ENCODE peak calls at places on chromosome 9, in eight cellular contexts. One of them, this sample, is unnamed.

GRCh38 chr9:105369911-105370310 is 77.9 kb upstream of the FSD1L start:
- DNase-seq in BE2C: no peak
- DNase-seq in body of pancreas: no peak
- DNase-seq in aorta: no peak
- DNase-seq in choroid plexus epithelial cell: no peak
- DNase-seq in A549: no peak
- DNase-seq in CD8-positive, alpha-beta T cell: no peak
- DNase-seq in bronchial epithelial cell: no peak
- DNase-seq in this sample: no peak

GRCh38 chr9:12819436-12820185 is 44.8 kb downstream of the LURAP1L start:
- DNase-seq in BE2C: peak
- DNase-seq in body of pancreas: no peak
- DNase-seq in aorta: no peak
- DNase-seq in choroid plexus epithelial cell: peak
- DNase-seq in A549: peak
- DNase-seq in CD8-positive, alpha-beta T cell: no peak
- DNase-seq in bronchial epithelial cell: no peak
- DNase-seq in this sample: peak

GRCh38 chr9:137194909-137195308 is 5.6 kb downstream of the TPRN start:
- DNase-seq in BE2C: no peak
- DNase-seq in body of pancreas: peak
- DNase-seq in aorta: no peak
- DNase-seq in choroid plexus epithelial cell: no peak
- DNase-seq in A549: no peak
- DNase-seq in CD8-positive, alpha-beta T cell: no peak
- DNase-seq in bronchial epithelial cell: peak
- DNase-seq in this sample: no peak

GRCh38 chr9:14303526-14303925 is 10.4 kb downstream of the NFIB start:
- DNase-seq in BE2C: no peak
- DNase-seq in body of pancreas: no peak
- DNase-seq in aorta: no peak
- DNase-seq in choroid plexus epithelial cell: no peak
- DNase-seq in A549: no peak
- DNase-seq in CD8-positive, alpha-beta T cell: no peak
- DNase-seq in bronchial epithelial cell: no peak
- DNase-seq in this sample: no peak

GRCh38 chr9:28301281-28301680 is 728.0 kb upstream of the C9orf72 start:
- DNase-seq in BE2C: no peak
- DNase-seq in body of pancreas: no peak
- DNase-seq in aorta: no peak
- DNase-seq in choroid plexus epithelial cell: no peak
- DNase-seq in A549: no peak
- DNase-seq in CD8-positive, alpha-beta T cell: no peak
- DNase-seq in bronchial epithelial cell: peak
- DNase-seq in this sample: no peak

GRCh38 chr9:78131969-78132687 is 100.5 kb upstream of the GNAQ start:
- DNase-seq in BE2C: no peak
- DNase-seq in body of pancreas: no peak
- DNase-seq in aorta: no peak
- DNase-seq in choroid plexus epithelial cell: peak
- DNase-seq in A549: no peak
- DNase-seq in CD8-positive, alpha-beta T cell: no peak
- DNase-seq in bronchial epithelial cell: peak
- DNase-seq in this sample: no peak

GRCh38 chr9:4298255-4299005 is 1.4 kb downstream of the GLIS3 start:
- DNase-seq in BE2C: no peak
- DNase-seq in body of pancreas: peak
- DNase-seq in aorta: peak
- DNase-seq in choroid plexus epithelial cell: peak
- DNase-seq in A549: peak
- DNase-seq in CD8-positive, alpha-beta T cell: peak
- DNase-seq in bronchial epithelial cell: peak
- DNase-seq in this sample: peak

GRCh38 chr9:13427587-13427986 is 148.1 kb upstream of the MPDZ start:
- DNase-seq in BE2C: peak
- DNase-seq in body of pancreas: peak
- DNase-seq in aorta: no peak
- DNase-seq in choroid plexus epithelial cell: peak
- DNase-seq in A549: peak
- DNase-seq in CD8-positive, alpha-beta T cell: no peak
- DNase-seq in bronchial epithelial cell: peak
- DNase-seq in this sample: peak

GRCh38 chr9:36163840-36164175 is 5.4 kb upstream of the CCIN start:
- DNase-seq in BE2C: no peak
- DNase-seq in body of pancreas: no peak
- DNase-seq in aorta: no peak
- DNase-seq in choroid plexus epithelial cell: peak
- DNase-seq in A549: peak
- DNase-seq in CD8-positive, alpha-beta T cell: no peak
- DNase-seq in bronchial epithelial cell: peak
- DNase-seq in this sample: no peak

GRCh38 chr9:119092125-119092524 is 277.1 kb downstream of the BRINP1 start:
- DNase-seq in BE2C: no peak
- DNase-seq in body of pancreas: no peak
- DNase-seq in aorta: no peak
- DNase-seq in choroid plexus epithelial cell: no peak
- DNase-seq in A549: no peak
- DNase-seq in CD8-positive, alpha-beta T cell: no peak
- DNase-seq in bronchial epithelial cell: no peak
- DNase-seq in this sample: no peak

GRCh38 chr9:131954299-131954698 is 125.4 kb downstream of the MED27 start:
- DNase-seq in BE2C: no peak
- DNase-seq in body of pancreas: no peak
- DNase-seq in aorta: no peak
- DNase-seq in choroid plexus epithelial cell: peak
- DNase-seq in A549: peak
- DNase-seq in CD8-positive, alpha-beta T cell: no peak
- DNase-seq in bronchial epithelial cell: peak
- DNase-seq in this sample: peak

GRCh38 chr9:133516256-133516960 is 8.4 kb downstream of the MYMK start:
- DNase-seq in BE2C: no peak
- DNase-seq in body of pancreas: no peak
- DNase-seq in aorta: no peak
- DNase-seq in choroid plexus epithelial cell: no peak
- DNase-seq in A549: no peak
- DNase-seq in CD8-positive, alpha-beta T cell: no peak
- DNase-seq in bronchial epithelial cell: no peak
- DNase-seq in this sample: no peak

GRCh38 chr9:2260401-2261306 is 245.5 kb downstream of the SMARCA2 start:
- DNase-seq in BE2C: peak
- DNase-seq in body of pancreas: peak
- DNase-seq in aorta: no peak
- DNase-seq in choroid plexus epithelial cell: peak
- DNase-seq in A549: peak
- DNase-seq in CD8-positive, alpha-beta T cell: no peak
- DNase-seq in bronchial epithelial cell: peak
- DNase-seq in this sample: no peak

GRCh38 chr9:74921732-74922131 is 31.0 kb downstream of the C9orf40 start:
- DNase-seq in BE2C: no peak
- DNase-seq in body of pancreas: no peak
- DNase-seq in aorta: no peak
- DNase-seq in choroid plexus epithelial cell: no peak
- DNase-seq in A549: no peak
- DNase-seq in CD8-positive, alpha-beta T cell: no peak
- DNase-seq in bronchial epithelial cell: no peak
- DNase-seq in this sample: no peak

GRCh38 chr9:115694014-115694413 is 459.6 kb upstream of the PAPPA start:
- DNase-seq in BE2C: no peak
- DNase-seq in body of pancreas: peak
- DNase-seq in aorta: no peak
- DNase-seq in choroid plexus epithelial cell: peak
- DNase-seq in A549: peak
- DNase-seq in CD8-positive, alpha-beta T cell: no peak
- DNase-seq in bronchial epithelial cell: peak
- DNase-seq in this sample: peak

GRCh38 chr9:124333180-124333579 is 75.4 kb downstream of the NEK6 start:
- DNase-seq in BE2C: no peak
- DNase-seq in body of pancreas: no peak
- DNase-seq in aorta: no peak
- DNase-seq in choroid plexus epithelial cell: no peak
- DNase-seq in A549: no peak
- DNase-seq in CD8-positive, alpha-beta T cell: no peak
- DNase-seq in bronchial epithelial cell: no peak
- DNase-seq in this sample: no peak

GRCh38 chr9:86275962-86276361 is 6.4 kb downstream of the ISCA1 start:
- DNase-seq in BE2C: no peak
- DNase-seq in body of pancreas: no peak
- DNase-seq in aorta: no peak
- DNase-seq in choroid plexus epithelial cell: peak
- DNase-seq in A549: peak
- DNase-seq in CD8-positive, alpha-beta T cell: no peak
- DNase-seq in bronchial epithelial cell: no peak
- DNase-seq in this sample: no peak

GRCh38 chr9:81648891-81649290 is 40.5 kb downstream of the TLE1 start:
- DNase-seq in BE2C: no peak
- DNase-seq in body of pancreas: no peak
- DNase-seq in aorta: no peak
- DNase-seq in choroid plexus epithelial cell: no peak
- DNase-seq in A549: no peak
- DNase-seq in CD8-positive, alpha-beta T cell: no peak
- DNase-seq in bronchial epithelial cell: no peak
- DNase-seq in this sample: no peak
- H3K4me3 ChIP-seq in BE2C: no peak
- H3K4me3 ChIP-seq in body of pancreas: no peak
- H3K4me3 ChIP-seq in aorta: no peak
- H3K4me3 ChIP-seq in choroid plexus epithelial cell: no peak
- H3K4me3 ChIP-seq in A549: no peak
- H3K4me3 ChIP-seq in CD8-positive, alpha-beta T cell: no peak
- H3K4me3 ChIP-seq in bronchial epithelial cell: no peak
- H3K4me3 ChIP-seq in this sample: no peak

GRCh38 chr9:72911247-72911775 is 41.5 kb downstream of the ALDH1A1 start:
- DNase-seq in BE2C: no peak
- DNase-seq in body of pancreas: no peak
- DNase-seq in aorta: no peak
- DNase-seq in choroid plexus epithelial cell: no peak
- DNase-seq in A549: no peak
- DNase-seq in CD8-positive, alpha-beta T cell: no peak
- DNase-seq in bronchial epithelial cell: no peak
- DNase-seq in this sample: no peak

GRCh38 chr9:72913382-72914009 is 39.4 kb downstream of the ALDH1A1 start:
- DNase-seq in BE2C: no peak
- DNase-seq in body of pancreas: no peak
- DNase-seq in aorta: no peak
- DNase-seq in choroid plexus epithelial cell: no peak
- DNase-seq in A549: no peak
- DNase-seq in CD8-positive, alpha-beta T cell: no peak
- DNase-seq in bronchial epithelial cell: no peak
- DNase-seq in this sample: no peak

GRCh38 chr9:72914750-72915149 is 38.1 kb downstream of the ALDH1A1 start:
- DNase-seq in BE2C: no peak
- DNase-seq in body of pancreas: no peak
- DNase-seq in aorta: no peak
- DNase-seq in choroid plexus epithelial cell: no peak
- DNase-seq in A549: no peak
- DNase-seq in CD8-positive, alpha-beta T cell: no peak
- DNase-seq in bronchial epithelial cell: no peak
- DNase-seq in this sample: no peak

GRCh38 chr9:72911816-72912215 is 41.0 kb downstream of the ALDH1A1 start:
- DNase-seq in BE2C: no peak
- DNase-seq in body of pancreas: no peak
- DNase-seq in aorta: no peak
- DNase-seq in choroid plexus epithelial cell: no peak
- DNase-seq in A549: peak
- DNase-seq in CD8-positive, alpha-beta T cell: no peak
- DNase-seq in bronchial epithelial cell: no peak
- DNase-seq in this sample: no peak

DNA sequence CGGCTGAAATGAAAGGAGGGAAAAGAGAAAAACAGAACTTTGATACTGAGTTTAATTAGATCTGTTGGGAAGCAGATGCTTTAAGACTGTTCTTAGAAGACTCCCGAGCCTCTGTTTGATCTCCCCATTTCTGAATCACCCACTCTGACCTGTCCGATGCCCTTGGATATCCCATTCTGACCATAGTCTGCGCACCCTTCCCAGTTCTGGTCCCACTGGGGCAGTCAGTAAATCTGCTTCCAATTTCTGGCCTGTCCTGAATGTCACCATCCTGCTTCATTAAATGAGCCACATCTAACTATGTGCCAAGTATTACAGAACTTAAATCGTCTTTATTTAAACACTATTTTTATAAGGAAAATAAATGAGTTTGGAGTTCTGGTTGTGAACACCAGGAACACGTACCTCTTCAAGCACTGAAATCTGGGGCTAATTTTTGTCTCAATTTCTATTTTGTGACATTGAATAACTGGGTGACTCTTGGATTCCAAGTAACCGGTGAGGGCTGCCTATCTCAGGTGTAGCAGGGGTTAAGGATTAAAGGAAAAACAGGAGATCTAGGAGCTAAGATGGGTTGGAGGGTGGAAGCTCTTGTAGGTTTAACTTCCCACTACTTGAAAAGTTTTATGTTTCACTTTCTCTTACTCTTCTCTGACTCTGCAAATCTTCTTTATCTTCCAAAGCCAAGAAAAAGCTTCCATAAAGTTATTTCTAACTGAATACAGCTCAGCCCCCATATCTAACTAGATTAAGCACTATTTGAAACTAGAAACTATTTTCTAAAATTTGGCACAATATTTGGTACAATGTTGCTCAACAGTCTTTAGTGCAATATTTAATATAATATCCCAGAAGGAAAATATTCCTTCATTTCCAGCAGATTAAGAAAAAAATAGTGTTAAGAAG is 40.1 kb downstream of the ALDH1A1 start:
- DNase-seq in BE2C: no peak
- DNase-seq in body of pancreas: no peak
- DNase-seq in aorta: no peak
- DNase-seq in choroid plexus epithelial cell: no peak
- DNase-seq in A549: no peak
- DNase-seq in CD8-positive, alpha-beta T cell: no peak
- DNase-seq in bronchial epithelial cell: no peak
- DNase-seq in this sample: no peak
- H3K4me3 ChIP-seq in BE2C: no peak
- H3K4me3 ChIP-seq in body of pancreas: no peak
- H3K4me3 ChIP-seq in aorta: no peak
- H3K4me3 ChIP-seq in choroid plexus epithelial cell: no peak
- H3K4me3 ChIP-seq in A549: peak
- H3K4me3 ChIP-seq in CD8-positive, alpha-beta T cell: no peak
- H3K4me3 ChIP-seq in bronchial epithelial cell: no peak
- H3K4me3 ChIP-seq in this sample: no peak

DNA sequence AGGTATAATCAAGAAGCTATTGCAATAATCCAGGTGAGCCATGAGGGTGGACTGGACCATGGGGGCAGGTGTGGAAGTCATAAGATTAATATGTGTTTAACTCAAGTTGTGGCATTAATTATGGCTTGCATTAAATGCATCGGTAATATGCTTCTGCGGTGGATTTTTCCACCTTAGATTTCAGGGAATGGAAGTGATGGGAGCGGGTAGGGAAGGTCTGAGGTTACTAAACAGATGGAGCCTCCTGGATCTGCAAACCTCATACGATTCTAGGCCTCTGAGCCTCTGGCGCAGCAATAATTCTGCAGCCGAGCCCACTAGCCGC is 286 bp upstream of the ZNF483 start:
- DNase-seq in BE2C: no peak
- DNase-seq in body of pancreas: no peak
- DNase-seq in aorta: no peak
- DNase-seq in choroid plexus epithelial cell: no peak
- DNase-seq in A549: no peak
- DNase-seq in CD8-positive, alpha-beta T cell: no peak
- DNase-seq in bronchial epithelial cell: no peak
- DNase-seq in this sample: no peak
- H3K4me3 ChIP-seq in BE2C: peak
- H3K4me3 ChIP-seq in body of pancreas: no peak
- H3K4me3 ChIP-seq in aorta: peak
- H3K4me3 ChIP-seq in choroid plexus epithelial cell: peak
- H3K4me3 ChIP-seq in A549: peak
- H3K4me3 ChIP-seq in CD8-positive, alpha-beta T cell: peak
- H3K4me3 ChIP-seq in bronchial epithelial cell: peak
- H3K4me3 ChIP-seq in this sample: peak

GRCh38 chr9:16417749-16418148 is 452.7 kb downstream of the BNC2 start:
- DNase-seq in BE2C: no peak
- DNase-seq in body of pancreas: no peak
- DNase-seq in aorta: no peak
- DNase-seq in choroid plexus epithelial cell: peak
- DNase-seq in A549: no peak
- DNase-seq in CD8-positive, alpha-beta T cell: no peak
- DNase-seq in bronchial epithelial cell: no peak
- DNase-seq in this sample: no peak
- H3K4me3 ChIP-seq in BE2C: no peak
- H3K4me3 ChIP-seq in body of pancreas: no peak
- H3K4me3 ChIP-seq in aorta: no peak
- H3K4me3 ChIP-seq in choroid plexus epithelial cell: no peak
- H3K4me3 ChIP-seq in A549: no peak
- H3K4me3 ChIP-seq in CD8-positive, alpha-beta T cell: no peak
- H3K4me3 ChIP-seq in bronchial epithelial cell: no peak
- H3K4me3 ChIP-seq in this sample: no peak

This sample was measured in GM12865.